ENCODE peak calls at places on chromosomes 2 and 18, in five cellular contexts. X is GM10248; Y is CD8-positive, alpha-beta T cell; V is foreskin fibroblast; W is epithelial cell of esophagus. R is an unnamed sample.

GRCh38 chr2:28321426-28321825 is 71.2 kb upstream of the FOSL2 start:
- DNase-seq in X (no peak), W (no peak), V (no peak), Y (no peak), R (no peak)

GRCh38 chr2:30940805-30941204 is 133.6 kb upstream of the CAPN13 start:
- DNase-seq in W (no peak), V (no peak), Y (no peak), X (no peak), R (no peak)

GRCh38 chr18:7021994-7022840 is 95.4 kb downstream of the LAMA1 start:
- DNase-seq in Y (no peak), X (no peak), V (peak), W (peak), R (no peak)

GRCh38 chr18:51514128-51514527 is 316.6 kb upstream of the MEX3C start:
- DNase-seq in V (no peak), X (no peak), W (peak), Y (no peak), R (no peak)

GRCh38 chr2:39837856-39838453 is 58.9 kb upstream of the THUMPD2 start:
- DNase-seq in Y (no peak), X (peak), V (peak), W (peak), R (no peak)

GRCh38 chr2:1887915-1888314 is 143.6 kb upstream of the PXDN start:
- DNase-seq in V (no peak), Y (no peak), X (no peak), W (no peak), R (no peak)

GRCh38 chr2:22991844-22992243 is 393.1 kb upstream of the KLHL29 start:
- DNase-seq in Y (no peak), X (no peak), W (no peak), V (no peak), R (no peak)

GRCh38 chr2:158967114-158967730 is 1.2 kb upstream of the TANC1 start:
- DNase-seq in V (no peak), X (no peak), Y (no peak), W (no peak), R (no peak)

GRCh38 chr2:70674636-70675430 is 93.2 kb downstream of the ADD2 start:
- DNase-seq in V (no peak), W (no peak), X (no peak), Y (no peak), R (no peak)

GRCh38 chr18:39966275-39966674 is 1988.8 kb upstream of the PIK3C3 start:
- DNase-seq in W (no peak), Y (no peak), X (no peak), V (no peak), R (no peak)

GRCh38 chr2:105438104-105438929 is 39.5 kb upstream of the FHL2 start:
- DNase-seq in W (no peak), X (no peak), V (peak), Y (no peak), R (no peak)

GRCh38 chr18:79964330-79965118 is at the start of gene HSBP1L1:
- DNase-seq in X (peak), V (no peak), W (peak), Y (peak), R (peak)

GRCh38 chr2:192828947-192829346 is 634.2 kb upstream of the TMEFF2 start:
- DNase-seq in W (no peak), Y (no peak), V (no peak), X (no peak), R (no peak)

GRCh38 chr18:77146249-77147080 is 13.9 kb upstream of the MBP start:
- DNase-seq in V (no peak), X (no peak), Y (no peak), W (peak), R (no peak)

GRCh38 chr2:10071595-10071994 is 8.6 kb downstream of the CYS1 start:
- DNase-seq in X (no peak), V (no peak), Y (no peak), W (no peak), R (no peak)

GRCh38 chr2:169178364-169178763 is 109.0 kb downstream of the DHRS9 start:
- DNase-seq in X (no peak), W (no peak), Y (no peak), V (no peak), R (no peak)

GRCh38 chr18:1092228-1092627 is 187.6 kb downstream of the ADCYAP1 start:
- DNase-seq in V (no peak), X (no peak), Y (no peak), W (peak), R (no peak)

GRCh38 chr2:10901160-10901559 is 10.6 kb upstream of the KCNF1 start:
- DNase-seq in W (peak), Y (no peak), X (no peak), V (peak), R (no peak)

GRCh38 chr18:4802296-4802695 is 347.2 kb upstream of the DLGAP1 start:
- DNase-seq in X (no peak), W (no peak), Y (no peak), V (no peak), R (no peak)

GRCh38 chr2:197858607-197859140 is 54.3 kb downstream of the PLCL1 start:
- DNase-seq in V (no peak), Y (no peak), X (no peak), W (no peak), R (no peak)

GRCh38 chr2:75634945-75635344 is 11.6 kb upstream of the MRPL19 start:
- DNase-seq in Y (no peak), W (peak), X (no peak), V (no peak), R (no peak)

GRCh38 chr2:11771971-11772615 is 25.7 kb downstream of the LPIN1 start:
- DNase-seq in Y (no peak), W (no peak), X (no peak), V (no peak), R (no peak)

GRCh38 chr2:108288534-108289106 is at the start of gene SULT1C2:
- DNase-seq in Y (no peak), V (no peak), X (no peak), W (no peak), R (no peak)

GRCh38 chr2:236399409-236399808 is 135.2 kb upstream of the ASB18 start:
- DNase-seq in Y (no peak), V (no peak), X (no peak), W (no peak), R (no peak)

GRCh38 chr18:78979682-78980278 is at the start of gene SALL3:
- DNase-seq in W (no peak), X (no peak), Y (no peak), V (no peak), R (no peak)

GRCh38 chr2:47560107-47560819 is 157.3 kb downstream of the MSH2 start:
- DNase-seq in Y (no peak), X (no peak), V (no peak), W (no peak), R (no peak)

GRCh38 chr2:232493701-232494426 is 6.2 kb upstream of the ECEL1 start:
- DNase-seq in W (no peak), Y (no peak), X (no peak), V (no peak), R (no peak)

GRCh38 chr2:29697181-29697580 is 224.2 kb downstream of the ALK start:
- DNase-seq in W (no peak), V (no peak), X (no peak), Y (no peak), R (no peak)

GRCh38 chr2:37711831-37712230 is 40.4 kb upstream of the CDC42EP3 start:
- DNase-seq in W (peak), V (peak), Y (no peak), X (no peak), R (no peak)

GRCh38 chr2:202624133-202624532 is 10.6 kb upstream of the FAM117B start:
- DNase-seq in Y (no peak), W (no peak), V (no peak), X (no peak), R (no peak)

GRCh38 chr2:1305357-1305756 is 107.9 kb upstream of the TPO start:
- DNase-seq in W (no peak), X (no peak), V (no peak), Y (no peak), R (no peak)

GRCh38 chr18:62105373-62105772 is 81.5 kb downstream of the PIGN start:
- DNase-seq in X (no peak), W (no peak), Y (no peak), V (no peak), R (no peak)

GRCh38 chr2:218202266-218202665 is 14.7 kb upstream of the ARPC2 start:
- DNase-seq in Y (no peak), W (no peak), V (no peak), X (no peak), R (no peak)

DNA sequence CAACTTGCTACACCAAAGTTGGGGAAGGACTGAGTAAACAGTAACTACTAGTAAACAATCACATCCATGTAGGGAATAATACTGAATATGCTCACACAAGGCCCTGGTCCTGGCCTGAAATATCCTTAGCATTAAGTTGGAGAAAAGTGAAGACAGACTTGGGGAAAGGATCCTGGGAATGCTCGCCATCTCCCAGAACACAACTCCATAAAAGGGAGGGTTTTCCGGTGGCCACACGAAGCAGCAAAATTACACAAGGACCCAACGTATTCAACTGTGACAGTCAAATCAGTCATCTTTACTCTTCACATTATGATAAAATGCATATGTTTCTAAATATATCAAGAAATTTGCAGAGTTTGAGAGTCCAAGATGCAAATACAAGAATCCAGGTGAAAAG is 7.3 kb downstream of the NEMP2 start:
- DNase-seq in X (no peak), Y (no peak), W (no peak), V (no peak), R (no peak)
- TF ChIP-seq CTCF in X (no peak), Y (no peak), W (no peak), V (no peak), R (no peak)

GRCh38 chr18:13831864-13832508 is 8.0 kb downstream of the MC5R start:
- DNase-seq in Y (no peak), W (no peak), X (no peak), V (no peak), R (no peak)
- TF ChIP-seq CTCF in Y (no peak), W (no peak), X (no peak), V (no peak), R (no peak)

GRCh38 chr2:160224507-160224906 is 24.4 kb upstream of the ITGB6 start:
- DNase-seq in Y (no peak), W (no peak), X (no peak), V (no peak), R (no peak)

GRCh38 chr2:160223560-160223959 is 23.5 kb upstream of the ITGB6 start:
- DNase-seq in W (peak), Y (no peak), V (no peak), X (no peak), R (no peak)

GRCh38 chr2:160224060-160224459 is 24.0 kb upstream of the ITGB6 start:
- DNase-seq in W (peak), X (peak), V (peak), Y (no peak), R (no peak)

GRCh38 chr2:160221391-160222276 is 21.6 kb upstream of the ITGB6 start:
- DNase-seq in W (peak), V (peak), Y (no peak), X (no peak), R (no peak)

GRCh38 chr2:160222546-160223281 is 22.6 kb upstream of the ITGB6 start:
- DNase-seq in W (no peak), V (no peak), X (no peak), Y (no peak), R (no peak)
- TF ChIP-seq CTCF in W (no peak), V (no peak), X (no peak), Y (no peak), R (no peak)

DNA sequence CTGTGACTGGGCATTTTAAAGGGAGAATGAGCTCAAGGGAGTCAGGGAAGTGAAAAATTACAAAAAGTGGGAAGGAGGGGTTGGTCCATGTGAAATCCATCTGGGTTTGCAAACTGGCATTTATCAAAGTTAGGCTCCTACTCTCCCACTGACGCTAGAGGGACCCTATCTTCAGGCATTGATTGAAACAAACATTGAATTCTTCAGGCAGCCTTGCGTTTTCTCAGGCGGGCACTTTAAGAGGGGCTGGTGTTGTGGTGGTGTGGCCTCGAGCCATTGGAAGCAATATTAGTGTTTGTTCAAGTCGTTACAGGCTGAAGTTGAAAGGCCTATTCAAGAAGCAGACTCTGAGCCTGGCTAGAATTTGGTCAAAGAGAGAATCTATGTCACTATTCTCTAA is 36.6 kb downstream of the STON1 start:
- DNase-seq in Y (no peak), V (peak), X (no peak), W (peak), R (no peak)
- TF ChIP-seq CTCF in Y (no peak), V (peak), X (no peak), W (peak), R (no peak)